ENCODE peak calls at places on chromosome 5, in five cellular contexts. N is right cardiac atrium; V is NCI-H1694; Z is activated CD4-positive, alpha-beta T cell treated with anti-CD3 and anti-CD28 coated beads for 24 hours; X is endothelial cell. U is an unnamed sample.

GRCh38 chr5:127957183-127957582 is 126.4 kb upstream of the SLC12A2 start:
- DNase-seq in N (peak), V (peak), Z (no peak), X (no peak), U (no peak)

GRCh38 chr5:141877478-141878185 is 578 bp downstream of the PCDH1 start:
- DNase-seq in N (peak), V (peak), Z (no peak), X (no peak), U (peak)

GRCh38 chr5:72572236-72572765 is 65.1 kb upstream of the ZNF366 start:
- DNase-seq in N (no peak), V (no peak), Z (no peak), X (no peak), U (no peak)

GRCh38 chr5:95823738-95824609 is 1.4 kb upstream of the GLRX start:
- DNase-seq in N (peak), V (no peak), Z (no peak), X (peak), U (peak)

GRCh38 chr5:58974083-58974482 is 391.2 kb downstream of the RAB3C start:
- DNase-seq in N (no peak), V (no peak), Z (no peak), X (no peak), U (no peak)

GRCh38 chr5:57780306-57780958 is 297.8 kb upstream of the ACTBL2 start:
- DNase-seq in N (peak), V (no peak), Z (no peak), X (peak), U (no peak)

GRCh38 chr5:177336112-177336511 is 15.4 kb downstream of the LMAN2 start:
- DNase-seq in N (no peak), V (peak), Z (no peak), X (peak), U (no peak)

GRCh38 chr5:133977161-133977787 is 8.8 kb upstream of the C5orf15 start:
- DNase-seq in N (no peak), V (no peak), Z (no peak), X (no peak), U (no peak)

GRCh38 chr5:149005077-149005892 is 57.6 kb downstream of the SH3TC2 start:
- DNase-seq in N (no peak), V (no peak), Z (no peak), X (no peak), U (no peak)